ENCODE peak calls at places on chromosomes 13 and 19, in four cellular contexts. One of them, this sample, is unnamed.

GRCh38 chr19:17755977-17756670 is 4.8 kb downstream of the FCHO1 start:
- DNase-seq in NCI-H1092: peak; percentile 77
- DNase-seq in stimulated activated CD4-positive, alpha-beta T cell treated with anti-CD3 and anti-CD28 coated beads, Interleukin-1b, Interleukin-23, amount 100 ng/mL, for 24 hours: no peak
- DNase-seq in ELR: peak; percentile 49
- DNase-seq in this sample: peak; percentile 40

GRCh38 chr19:46536391-46536790 is 40.7 kb upstream of the PNMA8B start:
- DNase-seq in ELR: no peak
- DNase-seq in NCI-H1092: no peak
- DNase-seq in stimulated activated CD4-positive, alpha-beta T cell treated with anti-CD3 and anti-CD28 coated beads, Interleukin-1b, Interleukin-23, amount 100 ng/mL, for 24 hours: no peak
- DNase-seq in this sample: no peak

GRCh38 chr19:30063184-30064020 is 121.4 kb downstream of the URI1 start:
- DNase-seq in ELR: no peak
- DNase-seq in NCI-H1092: no peak
- DNase-seq in stimulated activated CD4-positive, alpha-beta T cell treated with anti-CD3 and anti-CD28 coated beads, Interleukin-1b, Interleukin-23, amount 100 ng/mL, for 24 hours: no peak
- DNase-seq in this sample: no peak

GRCh38 chr19:10855879-10856522 is 7.8 kb downstream of the C19orf38 start:
- DNase-seq in ELR: peak; percentile 60
- DNase-seq in stimulated activated CD4-positive, alpha-beta T cell treated with anti-CD3 and anti-CD28 coated beads, Interleukin-1b, Interleukin-23, amount 100 ng/mL, for 24 hours: no peak
- DNase-seq in NCI-H1092: no peak
- DNase-seq in this sample: peak; percentile 58

GRCh38 chr13:84847107-84847506 is 952.1 kb downstream of the SLITRK6 start:
- DNase-seq in NCI-H1092: no peak
- DNase-seq in stimulated activated CD4-positive, alpha-beta T cell treated with anti-CD3 and anti-CD28 coated beads, Interleukin-1b, Interleukin-23, amount 100 ng/mL, for 24 hours: no peak
- DNase-seq in ELR: no peak
- DNase-seq in this sample: no peak

GRCh38 chr13:73984949-73985691 is 149.1 kb downstream of the KLF12 start:
- DNase-seq in NCI-H1092: peak; percentile 15
- DNase-seq in stimulated activated CD4-positive, alpha-beta T cell treated with anti-CD3 and anti-CD28 coated beads, Interleukin-1b, Interleukin-23, amount 100 ng/mL, for 24 hours: peak; percentile 58
- DNase-seq in ELR: no peak
- DNase-seq in this sample: no peak

GRCh38 chr13:30346789-30347167 is 39.4 kb upstream of the KATNAL1 start:
- DNase-seq in ELR: no peak
- DNase-seq in NCI-H1092: no peak
- DNase-seq in stimulated activated CD4-positive, alpha-beta T cell treated with anti-CD3 and anti-CD28 coated beads, Interleukin-1b, Interleukin-23, amount 100 ng/mL, for 24 hours: no peak
- DNase-seq in this sample: no peak

GRCh38 chr19:940591-941291 is 14.9 kb downstream of the ARID3A start:
- DNase-seq in stimulated activated CD4-positive, alpha-beta T cell treated with anti-CD3 and anti-CD28 coated beads, Interleukin-1b, Interleukin-23, amount 100 ng/mL, for 24 hours: no peak
- DNase-seq in ELR: no peak
- DNase-seq in NCI-H1092: peak; percentile 86
- DNase-seq in this sample: peak; percentile 72

GRCh38 chr19:46416077-46416709 is 2.8 kb upstream of the CCDC8 start:
- DNase-seq in stimulated activated CD4-positive, alpha-beta T cell treated with anti-CD3 and anti-CD28 coated beads, Interleukin-1b, Interleukin-23, amount 100 ng/mL, for 24 hours: no peak
- DNase-seq in ELR: peak; percentile 78
- DNase-seq in NCI-H1092: peak; percentile 77
- DNase-seq in this sample: peak; percentile 63

GRCh38 chr13:85910962-85911361 is 111.7 kb upstream of the SLITRK6 start:
- DNase-seq in stimulated activated CD4-positive, alpha-beta T cell treated with anti-CD3 and anti-CD28 coated beads, Interleukin-1b, Interleukin-23, amount 100 ng/mL, for 24 hours: no peak
- DNase-seq in NCI-H1092: no peak
- DNase-seq in ELR: no peak
- DNase-seq in this sample: no peak

GRCh38 chr13:29802621-29803020 is 47.8 kb downstream of the UBL3 start:
- DNase-seq in stimulated activated CD4-positive, alpha-beta T cell treated with anti-CD3 and anti-CD28 coated beads, Interleukin-1b, Interleukin-23, amount 100 ng/mL, for 24 hours: no peak
- DNase-seq in ELR: peak; percentile 6
- DNase-seq in NCI-H1092: no peak
- DNase-seq in this sample: no peak

GRCh38 chr13:105735269-105735668 is 800.2 kb downstream of the EFNB2 start:
- DNase-seq in NCI-H1092: no peak
- DNase-seq in stimulated activated CD4-positive, alpha-beta T cell treated with anti-CD3 and anti-CD28 coated beads, Interleukin-1b, Interleukin-23, amount 100 ng/mL, for 24 hours: no peak
- DNase-seq in ELR: no peak
- DNase-seq in this sample: no peak

GRCh38 chr13:23330356-23330755 is 103.1 kb downstream of the SACS start:
- DNase-seq in ELR: no peak
- DNase-seq in NCI-H1092: no peak
- DNase-seq in stimulated activated CD4-positive, alpha-beta T cell treated with anti-CD3 and anti-CD28 coated beads, Interleukin-1b, Interleukin-23, amount 100 ng/mL, for 24 hours: no peak
- DNase-seq in this sample: no peak

GRCh38 chr19:49848938-49849337 is 2.0 kb upstream of the PTOV1 start:
- DNase-seq in NCI-H1092: no peak
- DNase-seq in ELR: no peak
- DNase-seq in stimulated activated CD4-positive, alpha-beta T cell treated with anti-CD3 and anti-CD28 coated beads, Interleukin-1b, Interleukin-23, amount 100 ng/mL, for 24 hours: no peak
- DNase-seq in this sample: no peak

GRCh38 chr13:95553614-95554385 is 1.3 kb downstream of the CLDN10 start:
- DNase-seq in ELR: no peak
- DNase-seq in NCI-H1092: no peak
- DNase-seq in stimulated activated CD4-positive, alpha-beta T cell treated with anti-CD3 and anti-CD28 coated beads, Interleukin-1b, Interleukin-23, amount 100 ng/mL, for 24 hours: no peak
- DNase-seq in this sample: peak; percentile 19

GRCh38 chr13:99331881-99332293 is 24.7 kb upstream of the GPR183 start:
- DNase-seq in ELR: peak; percentile 35
- DNase-seq in NCI-H1092: no peak
- DNase-seq in stimulated activated CD4-positive, alpha-beta T cell treated with anti-CD3 and anti-CD28 coated beads, Interleukin-1b, Interleukin-23, amount 100 ng/mL, for 24 hours: no peak
- DNase-seq in this sample: no peak

GRCh38 chr13:57624565-57625435 is 6.7 kb upstream of the PCDH17 start:
- DNase-seq in ELR: peak; percentile 36
- DNase-seq in stimulated activated CD4-positive, alpha-beta T cell treated with anti-CD3 and anti-CD28 coated beads, Interleukin-1b, Interleukin-23, amount 100 ng/mL, for 24 hours: no peak
- DNase-seq in NCI-H1092: peak; percentile 43
- DNase-seq in this sample: peak; percentile 79

GRCh38 chr13:80562423-80562822 is 221.5 kb upstream of the SPRY2 start:
- DNase-seq in ELR: no peak
- DNase-seq in NCI-H1092: peak; percentile 69
- DNase-seq in stimulated activated CD4-positive, alpha-beta T cell treated with anti-CD3 and anti-CD28 coated beads, Interleukin-1b, Interleukin-23, amount 100 ng/mL, for 24 hours: no peak
- DNase-seq in this sample: peak; percentile 20

GRCh38 chr19:19551862-19552192 is 13.8 kb downstream of the CILP2 start:
- DNase-seq in ELR: no peak
- DNase-seq in stimulated activated CD4-positive, alpha-beta T cell treated with anti-CD3 and anti-CD28 coated beads, Interleukin-1b, Interleukin-23, amount 100 ng/mL, for 24 hours: no peak
- DNase-seq in NCI-H1092: no peak
- DNase-seq in this sample: no peak

GRCh38 chr13:62194371-62194770 is 778.7 kb upstream of the PCDH20 start:
- DNase-seq in NCI-H1092: no peak
- DNase-seq in ELR: peak; percentile 55
- DNase-seq in stimulated activated CD4-positive, alpha-beta T cell treated with anti-CD3 and anti-CD28 coated beads, Interleukin-1b, Interleukin-23, amount 100 ng/mL, for 24 hours: no peak
- DNase-seq in this sample: no peak

GRCh38 chr13:110356362-110356761 is 49.3 kb downstream of the COL4A2 start:
- DNase-seq in stimulated activated CD4-positive, alpha-beta T cell treated with anti-CD3 and anti-CD28 coated beads, Interleukin-1b, Interleukin-23, amount 100 ng/mL, for 24 hours: no peak
- DNase-seq in NCI-H1092: no peak
- DNase-seq in ELR: no peak
- DNase-seq in this sample: no peak

GRCh38 chr19:54435551-54436016 is 13.4 kb upstream of the LENG8 start:
- DNase-seq in NCI-H1092: no peak
- DNase-seq in ELR: no peak
- DNase-seq in stimulated activated CD4-positive, alpha-beta T cell treated with anti-CD3 and anti-CD28 coated beads, Interleukin-1b, Interleukin-23, amount 100 ng/mL, for 24 hours: no peak
- DNase-seq in this sample: no peak

GRCh38 chr19:58483776-58484175 is 7.6 kb downstream of the ZNF446 start:
- DNase-seq in NCI-H1092: no peak
- DNase-seq in ELR: no peak
- DNase-seq in stimulated activated CD4-positive, alpha-beta T cell treated with anti-CD3 and anti-CD28 coated beads, Interleukin-1b, Interleukin-23, amount 100 ng/mL, for 24 hours: no peak
- DNase-seq in this sample: no peak

GRCh38 chr19:49016067-49016839 is 638 bp downstream of the LHB start:
- DNase-seq in ELR: no peak
- DNase-seq in NCI-H1092: no peak
- DNase-seq in stimulated activated CD4-positive, alpha-beta T cell treated with anti-CD3 and anti-CD28 coated beads, Interleukin-1b, Interleukin-23, amount 100 ng/mL, for 24 hours: no peak
- DNase-seq in this sample: no peak

GRCh38 chr19:2338751-2339643 is 10.5 kb downstream of the SPPL2B start:
- DNase-seq in NCI-H1092: no peak
- DNase-seq in stimulated activated CD4-positive, alpha-beta T cell treated with anti-CD3 and anti-CD28 coated beads, Interleukin-1b, Interleukin-23, amount 100 ng/mL, for 24 hours: no peak
- DNase-seq in ELR: no peak
- DNase-seq in this sample: no peak

GRCh38 chr13:114310961-114311360 is 3.3 kb upstream of the CHAMP1 start:
- DNase-seq in NCI-H1092: no peak
- DNase-seq in ELR: peak; percentile 36
- DNase-seq in stimulated activated CD4-positive, alpha-beta T cell treated with anti-CD3 and anti-CD28 coated beads, Interleukin-1b, Interleukin-23, amount 100 ng/mL, for 24 hours: no peak
- DNase-seq in this sample: no peak

GRCh38 chr13:66159526-66159925 is 1070.6 kb downstream of the PCDH9 start:
- DNase-seq in stimulated activated CD4-positive, alpha-beta T cell treated with anti-CD3 and anti-CD28 coated beads, Interleukin-1b, Interleukin-23, amount 100 ng/mL, for 24 hours: no peak
- DNase-seq in ELR: no peak
- DNase-seq in NCI-H1092: no peak
- DNase-seq in this sample: no peak

GRCh38 chr13:101049166-101049850 is 367.0 kb downstream of the NALCN start:
- DNase-seq in ELR: peak; percentile 57
- DNase-seq in stimulated activated CD4-positive, alpha-beta T cell treated with anti-CD3 and anti-CD28 coated beads, Interleukin-1b, Interleukin-23, amount 100 ng/mL, for 24 hours: no peak
- DNase-seq in NCI-H1092: no peak
- DNase-seq in this sample: peak; percentile 4

GRCh38 chr13:80572308-80572676 is 231.4 kb upstream of the SPRY2 start:
- DNase-seq in NCI-H1092: peak; percentile 25
- DNase-seq in stimulated activated CD4-positive, alpha-beta T cell treated with anti-CD3 and anti-CD28 coated beads, Interleukin-1b, Interleukin-23, amount 100 ng/mL, for 24 hours: no peak
- DNase-seq in ELR: no peak
- DNase-seq in this sample: no peak

GRCh38 chr19:11256189-11256588 is 6.1 kb downstream of the DOCK6 start:
- DNase-seq in stimulated activated CD4-positive, alpha-beta T cell treated with anti-CD3 and anti-CD28 coated beads, Interleukin-1b, Interleukin-23, amount 100 ng/mL, for 24 hours: no peak
- DNase-seq in NCI-H1092: no peak
- DNase-seq in ELR: no peak
- DNase-seq in this sample: peak; percentile 50

GRCh38 chr13:48808689-48809088 is 155.0 kb downstream of the CYSLTR2 start:
- DNase-seq in ELR: peak; percentile 71
- DNase-seq in NCI-H1092: no peak
- DNase-seq in stimulated activated CD4-positive, alpha-beta T cell treated with anti-CD3 and anti-CD28 coated beads, Interleukin-1b, Interleukin-23, amount 100 ng/mL, for 24 hours: no peak
- DNase-seq in this sample: no peak

GRCh38 chr19:35120898-35121297 is 5.3 kb downstream of the FXYD3 start:
- DNase-seq in stimulated activated CD4-positive, alpha-beta T cell treated with anti-CD3 and anti-CD28 coated beads, Interleukin-1b, Interleukin-23, amount 100 ng/mL, for 24 hours: no peak
- DNase-seq in ELR: no peak
- DNase-seq in NCI-H1092: no peak
- DNase-seq in this sample: no peak

This sample was measured in dermis blood vessel endothelial cell.